ENCODE peak calls at places on chromosomes 16 and 17, in seven cellular contexts. B is heart left ventricle, F is BE2C, P is omental fat pad, G is AG10803, C is GM23338, U is astrocyte of the spinal cord. Y is an unnamed sample.

GRCh38 chr17:49748791-49749190 is 15.1 kb downstream of the FAM117A start:
- DNase-seq in B (no peak), F (no peak), P (no peak), G (no peak), C (no peak), U (no peak), Y (no peak)

GRCh38 chr16:66372078-66372897 is 5.8 kb downstream of the CDH5 start:
- DNase-seq in B (no peak), F (no peak), P (no peak), G (no peak), C (no peak), U (no peak), Y (no peak)

GRCh38 chr16:11672206-11673090 is 4.2 kb downstream of the SNN start:
- DNase-seq in B (peak), F (no peak), P (no peak), G (no peak), C (no peak), U (no peak), Y (no peak)

GRCh38 chr16:5551909-5552308 is 454.3 kb upstream of the EEF2KMT start:
- DNase-seq in B (no peak), F (no peak), P (no peak), G (no peak), C (no peak), U (peak), Y (no peak)

GRCh38 chr16:2682209-2683021 is at the start of gene KCTD5:
- DNase-seq in B (peak), F (peak), P (peak), G (peak), C (peak), U (peak), Y (peak)

GRCh38 chr16:27398894-27399853 is 2.8 kb upstream of the IL21R start:
- DNase-seq in B (no peak), F (no peak), P (no peak), G (no peak), C (no peak), U (no peak), Y (no peak)

GRCh38 chr16:74455213-74455612 is 33.9 kb upstream of the CLEC18B start:
- DNase-seq in B (no peak), F (no peak), P (no peak), G (peak), C (no peak), U (peak), Y (no peak)

GRCh38 chr16:68342620-68343019 is 31.8 kb downstream of the PRMT7 start:
- DNase-seq in B (no peak), F (no peak), P (no peak), G (no peak), C (peak), U (no peak), Y (no peak)

GRCh38 chr16:56195151-56195550 is 3.9 kb downstream of the GNAO1 start:
- DNase-seq in B (no peak), F (no peak), P (no peak), G (peak), C (no peak), U (no peak), Y (no peak)

GRCh38 chr17:48497103-48497502 is 33.7 kb downstream of the HOXB1 start:
- DNase-seq in B (no peak), F (no peak), P (no peak), G (peak), C (no peak), U (peak), Y (no peak)

GRCh38 chr16:71637398-71637797 is 11.4 kb downstream of the MARVELD3 start:
- DNase-seq in B (no peak), F (no peak), P (no peak), G (peak), C (peak), U (peak), Y (peak)

GRCh38 chr17:77285594-77286390 is 145.0 kb downstream of the SEC14L1 start:
- DNase-seq in B (peak), F (peak), P (no peak), G (peak), C (no peak), U (peak), Y (no peak)

GRCh38 chr16:55622930-55623561 is 32.7 kb upstream of the SLC6A2 start:
- DNase-seq in B (no peak), F (peak), P (no peak), G (no peak), C (peak), U (peak), Y (no peak)

GRCh38 chr17:17189559-17189958 is 16.6 kb downstream of the PLD6 start:
- DNase-seq in B (no peak), F (no peak), P (no peak), G (no peak), C (no peak), U (no peak), Y (no peak)

GRCh38 chr17:19022128-19022527 is 17.6 kb upstream of the FAM83G start:
- DNase-seq in B (peak), F (no peak), P (no peak), G (no peak), C (no peak), U (no peak), Y (no peak)

GRCh38 chr17:35731239-35731931 is at the start of gene RASL10B:
- DNase-seq in B (peak), F (peak), P (no peak), G (peak), C (peak), U (peak), Y (no peak)

GRCh38 chr16:73058221-73058615 is 10.3 kb upstream of the ZFHX3 start:
- DNase-seq in B (peak), F (peak), P (no peak), G (peak), C (peak), U (no peak), Y (no peak)

GRCh38 chr17:71527311-71527710 is 593.5 kb upstream of the SOX9 start:
- DNase-seq in B (no peak), F (no peak), P (no peak), G (peak), C (no peak), U (no peak), Y (no peak)

GRCh38 chr17:50559674-50560184 is 786 bp upstream of the CACNA1G start:
- DNase-seq in B (no peak), F (no peak), P (peak), G (peak), C (peak), U (no peak), Y (no peak)

GRCh38 chr16:154223-155030 is 2.0 kb downstream of the HBZ start:
- DNase-seq in B (peak), F (peak), P (no peak), G (no peak), C (peak), U (peak), Y (no peak)

GRCh38 chr16:85570735-85571562 is 42.2 kb upstream of the GSE1 start:
- DNase-seq in B (no peak), F (no peak), P (no peak), G (no peak), C (no peak), U (no peak), Y (no peak)

GRCh38 chr16:50457979-50458461 is 89.2 kb upstream of the BRD7 start:
- DNase-seq in B (no peak), F (no peak), P (no peak), G (no peak), C (peak), U (no peak), Y (no peak)

GRCh38 chr17:83106913-83107655 is 27.7 kb downstream of the METRNL start:
- DNase-seq in B (no peak), F (no peak), P (no peak), G (peak), C (no peak), U (no peak), Y (no peak)

DNA sequence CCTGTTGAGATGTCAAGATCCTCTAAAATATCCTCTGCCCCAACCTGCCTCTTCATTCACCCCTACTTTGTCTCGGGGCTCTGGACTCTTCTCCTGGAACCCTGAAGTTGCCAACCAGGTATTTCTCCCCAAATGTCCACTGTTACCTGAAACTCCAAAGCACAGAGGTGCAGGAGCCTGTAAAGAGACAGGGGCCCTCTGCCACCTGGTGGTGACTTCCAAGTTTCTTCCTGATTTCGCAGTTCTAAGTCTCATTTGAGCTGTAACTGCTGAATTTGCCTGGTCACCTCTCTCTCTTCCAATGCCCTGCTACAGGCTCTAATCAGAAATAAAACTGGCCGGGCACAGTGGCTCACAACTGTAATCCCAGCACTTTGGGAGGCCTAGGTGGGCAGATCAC is 77.1 kb upstream of the RCVRN start:
- DNase-seq in B (no peak), F (no peak), P (no peak), G (no peak), C (peak), U (no peak), Y (no peak)
- TF ChIP-seq CTCF in B (no peak), F (no peak), P (no peak), G (peak), C (peak), U (no peak), Y (peak)

DNA sequence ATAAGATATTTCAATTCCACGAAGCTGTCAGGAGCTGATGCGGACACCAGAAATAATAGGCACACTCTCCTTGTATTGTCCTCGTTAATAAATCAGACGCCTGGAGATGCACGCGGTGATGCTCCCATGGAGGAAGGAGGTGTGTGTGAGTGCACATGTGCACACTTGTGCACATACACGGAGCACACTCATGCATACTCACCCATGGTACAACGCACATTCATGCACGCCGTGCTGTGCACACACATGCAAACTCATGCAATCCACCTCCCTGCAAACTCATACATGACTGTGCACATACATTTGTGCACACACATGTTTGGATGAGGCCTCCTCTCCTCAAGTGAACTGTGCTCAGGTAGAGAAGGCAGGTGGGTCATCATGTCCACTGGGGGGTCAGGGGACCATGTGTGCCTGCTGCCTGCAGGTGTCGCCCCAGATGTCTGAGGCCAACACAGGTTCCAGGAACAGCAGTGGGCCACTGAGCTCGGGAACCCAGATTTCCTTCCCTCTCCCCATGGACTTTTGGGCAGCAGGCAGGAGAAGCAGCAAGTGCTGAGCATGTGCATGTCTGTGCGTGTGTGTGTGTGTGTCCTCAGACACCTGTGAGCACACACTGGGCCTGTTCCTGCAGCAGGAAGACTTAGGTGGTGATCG is 165.3 kb downstream of the SDK2 start:
- DNase-seq in B (no peak), F (no peak), P (no peak), G (no peak), C (peak), U (no peak), Y (no peak)
- TF ChIP-seq CTCF in B (no peak), F (peak), P (no peak), G (no peak), C (peak), U (no peak), Y (no peak)

GRCh38 chr16:86772671-86773338 is 194.5 kb downstream of the FOXL1 start:
- DNase-seq in B (no peak), F (no peak), P (no peak), G (peak), C (no peak), U (peak), Y (no peak)
- TF ChIP-seq CTCF in B (no peak), F (no peak), P (no peak), G (no peak), C (no peak), U (no peak), Y (no peak)

GRCh38 chr17:68782829-68783228 is 172.4 kb downstream of the ABCA8 start:
- DNase-seq in B (no peak), F (no peak), P (no peak), G (peak), C (no peak), U (no peak), Y (peak)

GRCh38 chr17:68789203-68789962 is 165.8 kb downstream of the ABCA8 start:
- DNase-seq in B (no peak), F (no peak), P (no peak), G (no peak), C (no peak), U (no peak), Y (no peak)

GRCh38 chr17:68783861-68784260 is 171.3 kb downstream of the ABCA8 start:
- DNase-seq in B (no peak), F (no peak), P (no peak), G (no peak), C (no peak), U (no peak), Y (no peak)

GRCh38 chr17:68784431-68784830 is 170.8 kb downstream of the ABCA8 start:
- DNase-seq in B (no peak), F (no peak), P (no peak), G (no peak), C (no peak), U (no peak), Y (no peak)

GRCh38 chr17:68785565-68786486 is 169.4 kb downstream of the ABCA8 start:
- DNase-seq in B (no peak), F (no peak), P (no peak), G (no peak), C (no peak), U (no peak), Y (no peak)
- TF ChIP-seq CTCF in B (no peak), F (no peak), P (no peak), G (peak), C (no peak), U (no peak), Y (no peak)